ENCODE peak calls at places on chromosomes 7 and 10, in seven cellular contexts. T is substantia nigra, E is mucosa of descending colon, D is activated T-cell treated with anti-CD3 and anti-CD28 coated beads for 1 hour, P is Kasumi-1, Z is pulmonary artery endothelial cell, X is NCI-H82. G is an unnamed sample.

GRCh38 chr7:82444220-82445049 is 858 bp upstream of the CACNA2D1 start:
- DNase-seq in T (peak; percentile 44), E (peak; percentile 29), D (no peak), P (no peak), Z (no peak), X (peak; percentile 90), G (peak; percentile 99)

GRCh38 chr7:45457591-45457990 is 116.6 kb upstream of the ADCY1 start:
- DNase-seq in T (no peak), E (no peak), D (no peak), P (no peak), Z (no peak), X (peak; percentile 45), G (peak; percentile 97)

GRCh38 chr7:137544450-137545058 is 201.0 kb upstream of the PTN start:
- DNase-seq in T (no peak), E (no peak), D (no peak), P (no peak), Z (no peak), X (no peak), G (no peak)

GRCh38 chr10:62594093-62594520 is 210.4 kb upstream of the ADO start:
- DNase-seq in T (peak; percentile 61), E (peak; percentile 74), D (peak; percentile 28), P (peak; percentile 70), Z (no peak), X (peak; percentile 62), G (peak; percentile 49)

GRCh38 chr7:56493196-56493595 is 377.0 kb upstream of the NUPR2 start:
- DNase-seq in T (no peak), E (no peak), D (no peak), P (no peak), Z (no peak), X (no peak), G (no peak)

GRCh38 chr7:38179719-38180333 is 1.8 kb downstream of the STARD3NL start:
- DNase-seq in T (no peak), E (no peak), D (no peak), P (no peak), Z (no peak), X (no peak), G (no peak)

GRCh38 chr7:131045526-131045925 is 282.1 kb upstream of the MKLN1 start:
- DNase-seq in T (no peak), E (no peak), D (no peak), P (no peak), Z (no peak), X (no peak), G (no peak)

GRCh38 chr7:74453321-74454011 is at the start of gene GTF2IRD1:
- DNase-seq in T (peak; percentile 59), E (peak; percentile 81), D (peak; percentile 27), P (peak; percentile 71), Z (peak; percentile 8), X (peak; percentile 96), G (peak; percentile 88)

GRCh38 chr7:96131525-96131924 is 190.4 kb downstream of the SLC25A13 start:
- DNase-seq in T (no peak), E (no peak), D (no peak), P (no peak), Z (no peak), X (peak; percentile 21), G (peak; percentile 90)

GRCh38 chr10:124307531-124308350 is 111.0 kb downstream of the OAT start:
- DNase-seq in T (no peak), E (no peak), D (no peak), P (no peak), Z (no peak), X (no peak), G (no peak)

GRCh38 chr10:132384618-132385510 is 12.1 kb upstream of the PWWP2B start:
- DNase-seq in T (no peak), E (no peak), D (no peak), P (peak; percentile 88), Z (no peak), X (no peak), G (no peak)

GRCh38 chr7:28921822-28922221 is 36.3 kb downstream of the TRIL start:
- DNase-seq in T (peak; percentile 28), E (peak; percentile 76), D (no peak), P (peak; percentile 73), Z (peak; percentile 30), X (peak; percentile 87), G (peak; percentile 90)

GRCh38 chr7:5382281-5383041 is 41.2 kb downstream of the TNRC18 start:
- DNase-seq in T (no peak), E (peak; percentile 20), D (no peak), P (no peak), Z (no peak), X (no peak), G (peak; percentile 26)

GRCh38 chr10:4847580-4848020 is 21.6 kb downstream of the AKR1E2 start:
- DNase-seq in T (no peak), E (no peak), D (no peak), P (no peak), Z (no peak), X (no peak), G (no peak)

GRCh38 chr7:81299272-81299671 is 380.4 kb upstream of the SEMA3C start:
- DNase-seq in T (no peak), E (no peak), D (no peak), P (no peak), Z (peak; percentile 60), X (no peak), G (peak; percentile 80)

GRCh38 chr7:12655161-12655560 is 32.3 kb upstream of the ARL4A start:
- DNase-seq in T (no peak), E (no peak), D (no peak), P (no peak), Z (no peak), X (no peak), G (no peak)

GRCh38 chr10:33616921-33617320 is 282.5 kb upstream of the NRP1 start:
- DNase-seq in T (no peak), E (no peak), D (no peak), P (no peak), Z (no peak), X (no peak), G (no peak)

GRCh38 chr7:29871787-29872398 is 65.6 kb downstream of the WIPF3 start:
- DNase-seq in T (no peak), E (no peak), D (no peak), P (peak; percentile 30), Z (peak; percentile 26), X (no peak), G (no peak)

GRCh38 chr10:78621183-78621789 is 447.5 kb upstream of the ZMIZ1 start:
- DNase-seq in T (no peak), E (peak; percentile 34), D (no peak), P (no peak), Z (no peak), X (no peak), G (peak; percentile 91)

GRCh38 chr7:150479023-150479716 is 28.7 kb downstream of the GIMAP8 start:
- DNase-seq in T (no peak), E (no peak), D (no peak), P (no peak), Z (no peak), X (no peak), G (no peak)

GRCh38 chr10:87771871-87772500 is 46.0 kb downstream of the ATAD1 start:
- DNase-seq in T (no peak), E (no peak), D (no peak), P (peak; percentile 75), Z (no peak), X (peak; percentile 28), G (peak; percentile 33)

GRCh38 chr7:74194686-74195085 is 15.1 kb upstream of the LAT2 start:
- DNase-seq in T (no peak), E (no peak), D (no peak), P (no peak), Z (no peak), X (no peak), G (no peak)

GRCh38 chr10:61140765-61141392 is 196.9 kb upstream of the RHOBTB1 start:
- DNase-seq in T (no peak), E (peak; percentile 28), D (no peak), P (peak; percentile 72), Z (peak; percentile 13), X (peak; percentile 67), G (peak; percentile 71)

GRCh38 chr10:107477266-107477665 is 312.8 kb upstream of the SORCS1 start:
- DNase-seq in T (no peak), E (no peak), D (no peak), P (no peak), Z (no peak), X (no peak), G (no peak)

GRCh38 chr10:112721080-112721698 is 228.9 kb upstream of the TCF7L2 start:
- DNase-seq in T (no peak), E (peak; percentile 72), D (no peak), P (peak; percentile 84), Z (no peak), X (peak; percentile 65), G (no peak)

GRCh38 chr10:45421231-45422097 is 47.4 kb downstream of the ALOX5 start:
- DNase-seq in T (no peak), E (peak; percentile 16), D (no peak), P (peak; percentile 95), Z (no peak), X (peak; percentile 5), G (no peak)

GRCh38 chr7:98399462-98399861 is 1.4 kb downstream of the BAIAP2L1 start:
- DNase-seq in T (no peak), E (no peak), D (no peak), P (no peak), Z (no peak), X (no peak), G (peak; percentile 43)

G was measured in NCI-H69.